ENCODE peak calls at places on chromosome 2, in ten cellular contexts. U is epithelial cell of proximal tubule, F is GM04504, Y is upper lobe of right lung, Q is NAMALWA, D is cerebellum, N is type B pancreatic cell, X is chondrocyte, W is right lobe of liver, T is H7. M is an unnamed sample.

GRCh38 chr2:37781028-37781427 is 109.6 kb upstream of the CDC42EP3 start:
- DNase-seq in Y (no peak), X (no peak), W (no peak), Q (no peak), U (no peak), T (no peak), D (no peak), N (no peak), F (no peak), M (no peak)

GRCh38 chr2:178650554-178650953 is 156.7 kb downstream of the TTN start:
- DNase-seq in Y (no peak), D (no peak), N (no peak), Q (no peak), W (no peak), F (no peak), T (no peak), X (no peak), U (no peak), M (no peak)

GRCh38 chr2:65366595-65367125 is 65.7 kb downstream of the SPRED2 start:
- DNase-seq in F (peak), T (no peak), W (no peak), Y (no peak), Q (no peak), D (no peak), U (peak), N (no peak), X (no peak), M (no peak)

GRCh38 chr2:69911985-69912563 is 2.8 kb upstream of the MXD1 start:
- DNase-seq in Q (peak), T (peak), U (no peak), X (no peak), N (no peak), Y (no peak), W (no peak), F (peak), D (peak), M (peak)

GRCh38 chr2:60353863-60354262 is 199.6 kb downstream of the BCL11A start:
- DNase-seq in D (no peak), Q (peak), U (no peak), W (no peak), Y (no peak), F (no peak), X (no peak), T (no peak), N (no peak), M (no peak)

GRCh38 chr2:151258121-151258520 is 3.5 kb downstream of the RBM43 start:
- DNase-seq in W (no peak), X (no peak), Q (no peak), N (no peak), D (no peak), F (no peak), U (no peak), Y (no peak), T (no peak), M (no peak)

GRCh38 chr2:68384485-68385107 is 19.5 kb downstream of the PLEK start:
- DNase-seq in T (no peak), N (no peak), Q (no peak), X (no peak), Y (no peak), D (no peak), U (no peak), W (no peak), F (no peak), M (no peak)

GRCh38 chr2:133817680-133818566 is 249.7 kb upstream of the NCKAP5 start:
- DNase-seq in W (no peak), U (peak), T (no peak), Q (no peak), F (peak), D (no peak), X (no peak), N (no peak), Y (no peak), M (no peak)

GRCh38 chr2:28273751-28274150 is 118.9 kb upstream of the FOSL2 start:
- DNase-seq in U (no peak), W (no peak), N (no peak), Q (no peak), Y (no peak), T (no peak), D (no peak), X (no peak), F (no peak), M (peak)

GRCh38 chr2:121529439-121530209 is 1.1 kb upstream of the RNU4ATAC start:
- DNase-seq in T (peak), U (no peak), Y (no peak), X (no peak), F (no peak), Q (peak), N (no peak), W (peak), D (peak), M (peak)

GRCh38 chr2:140786585-140786984 is 1344.2 kb downstream of the LRP1B start:
- DNase-seq in D (no peak), N (no peak), Y (no peak), Q (no peak), T (no peak), W (no peak), X (no peak), U (no peak), F (no peak), M (no peak)

GRCh38 chr2:214987261-214987660 is 151.2 kb downstream of the ABCA12 start:
- DNase-seq in Y (no peak), W (no peak), X (no peak), T (no peak), F (peak), N (no peak), Q (no peak), D (no peak), U (no peak), M (no peak)

GRCh38 chr2:68774569-68775271 is 40.1 kb downstream of the ARHGAP25 start:
- DNase-seq in N (no peak), U (no peak), D (no peak), Y (peak), W (peak), Q (peak), X (no peak), F (no peak), T (no peak), M (peak)

GRCh38 chr2:15831150-15831549 is 109.2 kb upstream of the MYCN start:
- DNase-seq in F (no peak), Q (no peak), U (no peak), Y (no peak), D (no peak), N (no peak), T (no peak), W (no peak), X (no peak), M (no peak)

GRCh38 chr2:233756429-233757081 is 3.5 kb upstream of the UGT1A1 start:
- DNase-seq in Q (no peak), U (no peak), Y (no peak), X (no peak), N (no peak), W (no peak), T (no peak), F (no peak), D (no peak), M (no peak)

GRCh38 chr2:237171396-237171795 is 85.7 kb downstream of the COPS8 start:
- DNase-seq in X (no peak), N (no peak), Q (no peak), W (no peak), D (no peak), T (no peak), U (peak), F (peak), Y (no peak), M (no peak)

GRCh38 chr2:240457223-240458043 is 22.0 kb downstream of the GPC1 start:
- DNase-seq in Q (no peak), Y (no peak), W (no peak), F (no peak), D (no peak), U (no peak), T (peak), X (peak), N (no peak), M (no peak)

GRCh38 chr2:109613922-109614714 is at the start of the genes SEPTIN10 and SOWAHC:
- DNase-seq in W (peak), T (peak), Y (peak), F (peak), N (peak), U (peak), D (peak), Q (no peak), X (peak), M (peak)

GRCh38 chr2:140876015-140876414 is 1254.8 kb downstream of the LRP1B start:
- DNase-seq in W (no peak), D (no peak), Q (no peak), U (no peak), X (no peak), Y (no peak), T (no peak), N (no peak), F (no peak), M (no peak)

GRCh38 chr2:13005761-13006336 is 289.1 kb downstream of the TRIB2 start:
- DNase-seq in N (no peak), U (no peak), Y (no peak), F (no peak), Q (no peak), T (no peak), X (no peak), D (no peak), W (no peak), M (no peak)

GRCh38 chr2:240233891-240234502 is 93.5 kb upstream of the OTOS start:
- DNase-seq in Y (peak), T (no peak), D (no peak), Q (no peak), W (peak), N (no peak), F (no peak), X (peak), U (no peak), M (no peak)

GRCh38 chr2:86393521-86394490 is 47.4 kb upstream of the KDM3A start:
- DNase-seq in T (no peak), Y (no peak), F (no peak), D (no peak), N (no peak), Q (peak), U (peak), X (no peak), W (no peak), M (no peak)

GRCh38 chr2:241641631-241642030 is 4.1 kb downstream of the ATG4B start:
- DNase-seq in F (no peak), X (no peak), Y (no peak), U (no peak), W (no peak), N (no peak), T (no peak), Q (no peak), D (no peak), M (no peak)

GRCh38 chr2:183032200-183032794 is 6.0 kb downstream of the NCKAP1 start:
- DNase-seq in D (no peak), U (no peak), W (no peak), Y (no peak), Q (no peak), X (no peak), N (no peak), F (no peak), T (no peak), M (no peak)

GRCh38 chr2:125711081-125711480 is 944.9 kb upstream of the GYPC start:
- DNase-seq in F (no peak), U (no peak), D (no peak), Q (no peak), N (no peak), T (no peak), W (no peak), Y (no peak), X (no peak), M (no peak)

GRCh38 chr2:204027105-204027504 is 90.5 kb downstream of the ICOS start:
- DNase-seq in N (no peak), F (no peak), D (no peak), X (no peak), W (no peak), Y (no peak), T (no peak), Q (peak), U (no peak), M (no peak)

GRCh38 chr2:143968860-143969259 is 551.1 kb downstream of the ZEB2 start:
- DNase-seq in F (no peak), D (no peak), Y (no peak), U (no peak), T (no peak), Q (no peak), W (no peak), N (no peak), X (no peak), M (no peak)

GRCh38 chr2:46719499-46719898 is 196.1 kb downstream of the MCFD2 start:
- DNase-seq in Q (peak), D (no peak), F (no peak), N (no peak), T (no peak), W (no peak), U (no peak), Y (no peak), X (no peak), M (no peak)

GRCh38 chr2:63049291-63050185 is 1.1 kb upstream of the OTX1 start:
- DNase-seq in Y (no peak), U (no peak), Q (no peak), W (no peak), D (no peak), N (no peak), T (peak), X (no peak), F (no peak), M (no peak)

GRCh38 chr2:13522096-13522495 is 805.4 kb downstream of the TRIB2 start:
- DNase-seq in W (no peak), Y (no peak), X (no peak), Q (no peak), F (no peak), U (no peak), T (no peak), D (no peak), N (no peak), M (no peak)

M was measured in putamen.